ENCODE peak calls at places on chromosomes 16 and 17, in five cellular contexts. Z is fibroblast of lung, O is neuronal stem cell, K is H1, E is astrocyte. Q is an unnamed sample.

GRCh38 chr16:50202926-50203624 is 50.0 kb downstream of the TENT4B start:
- DNase-seq in O (no peak), K (no peak), Z (peak), E (peak), Q (no peak)

GRCh38 chr17:78875738-78876597 is 27.0 kb downstream of the CEP295NL start:
- DNase-seq in E (peak), Z (peak), O (no peak), K (no peak), Q (no peak)

GRCh38 chr16:76946879-76947278 is 244.1 kb upstream of the MON1B start:
- DNase-seq in E (peak), Z (peak), K (no peak), O (no peak), Q (no peak)

GRCh38 chr17:67733371-67733770 is 15.6 kb downstream of the NOL11 start:
- DNase-seq in K (no peak), O (no peak), E (no peak), Z (no peak), Q (no peak)

GRCh38 chr17:4162366-4162765 is 19.4 kb downstream of the CYB5D2 start:
- DNase-seq in O (no peak), E (no peak), Z (peak), K (no peak), Q (no peak)

GRCh38 chr16:84475643-84476240 is 28.7 kb downstream of the MEAK7 start:
- DNase-seq in O (no peak), K (no peak), Z (no peak), E (no peak), Q (no peak)

GRCh38 chr17:36611345-36612072 is 10.1 kb downstream of the MRM1 start:
- DNase-seq in Z (peak), E (peak), K (no peak), O (no peak), Q (no peak)

GRCh38 chr17:77404812-77405581 is 264.2 kb downstream of the SEC14L1 start:
- DNase-seq in Z (peak), O (no peak), E (peak), K (no peak), Q (peak)

GRCh38 chr16:87201052-87201451 is 116.1 kb downstream of the C16orf95 start:
- DNase-seq in E (peak), K (no peak), O (no peak), Z (peak), Q (no peak)

GRCh38 chr17:62093188-62094155 is 28.4 kb upstream of the MED13 start:
- DNase-seq in K (no peak), Z (peak), E (peak), O (no peak), Q (no peak)

GRCh38 chr16:30997000-30997886 is 12.2 kb downstream of the HSD3B7 start:
- DNase-seq in Z (peak), E (peak), O (peak), K (peak), Q (peak)

GRCh38 chr17:8909621-8910292 is 42.3 kb upstream of the PIK3R6 start:
- DNase-seq in K (no peak), E (no peak), Z (no peak), O (no peak), Q (no peak)

GRCh38 chr16:1312459-1312801 is 3.0 kb downstream of the UBE2I start:
- DNase-seq in E (no peak), O (no peak), K (no peak), Z (no peak), Q (no peak)
- H3K4me3 ChIP-seq in E (no peak), O (no peak), K (no peak), Z (peak), Q (no peak)

GRCh38 chr17:42111901-42112551 is 488 bp downstream of the DHX58 start:
- DNase-seq in Z (peak), K (no peak), E (no peak), O (no peak), Q (peak)
- H3K9ac ChIP-seq in Z (peak), K (no peak), E (peak), O (no peak), Q (peak)

GRCh38 chr17:28306954-28307401 is 12.0 kb upstream of the TMEM97 start:
- DNase-seq in K (peak), E (no peak), Z (no peak), O (no peak), Q (no peak)
- H2AFZ ChIP-seq in K (peak), E (peak), Z (no peak), O (peak), Q (no peak)

GRCh38 chr16:58099956-58100300 is 29.3 kb downstream of the CFAP20 start:
- DNase-seq in K (no peak), E (no peak), O (no peak), Z (no peak), Q (no peak)

GRCh38 chr16:58099097-58099955 is 29.9 kb downstream of the CFAP20 start:
- DNase-seq in O (no peak), Z (no peak), E (no peak), K (no peak), Q (no peak)

GRCh38 chr16:58094791-58095574 is 34.2 kb downstream of the CFAP20 start:
- DNase-seq in K (no peak), E (no peak), Z (no peak), O (no peak), Q (no peak)

GRCh38 chr16:58096249-58096648 is 32.9 kb downstream of the CFAP20 start:
- DNase-seq in K (no peak), E (no peak), Z (no peak), O (no peak), Q (no peak)

DNA sequence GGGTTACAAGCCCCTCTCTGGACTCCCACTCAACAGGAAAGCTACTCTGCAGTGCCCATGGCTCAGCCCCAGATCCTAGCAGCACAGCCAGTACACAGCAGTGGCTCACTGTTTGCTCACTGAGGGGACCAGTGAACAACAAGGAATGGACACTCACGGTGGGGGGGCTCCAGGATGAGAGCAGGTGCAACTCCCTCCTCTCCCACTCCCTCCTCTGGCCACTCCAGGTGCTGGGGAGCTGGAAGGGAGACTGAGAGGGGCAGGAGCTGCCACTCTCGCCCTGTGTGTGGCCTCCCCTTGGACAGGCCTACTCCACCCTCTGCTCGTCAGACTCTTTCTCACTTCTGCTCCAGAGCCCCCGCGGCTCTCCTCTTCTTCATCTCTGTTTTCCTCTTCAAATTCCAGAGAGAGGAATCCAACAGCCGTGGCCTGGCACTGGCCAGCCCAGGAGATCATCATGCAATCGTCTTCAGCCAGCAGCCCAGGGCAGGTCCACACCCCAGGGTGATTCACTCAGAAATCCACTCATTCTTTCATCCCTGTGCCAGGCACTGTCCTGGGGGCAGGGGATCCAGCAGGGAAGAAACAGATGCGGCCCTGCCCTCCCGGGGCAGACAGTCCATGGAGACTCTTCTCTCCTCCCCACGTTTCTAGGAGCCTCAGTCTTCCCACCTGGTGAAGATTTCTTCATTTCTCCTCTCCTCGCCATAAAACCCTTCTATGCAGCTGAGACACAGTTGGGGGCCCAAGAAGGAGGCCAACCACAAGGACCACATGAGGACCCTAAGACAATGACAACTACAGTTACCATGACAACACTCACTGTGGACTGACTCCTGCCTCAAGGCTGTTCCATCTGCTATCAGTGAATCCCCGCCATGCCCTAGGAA is 30.7 kb downstream of the CFAP20 start:
- DNase-seq in Z (no peak), K (no peak), E (peak), O (no peak), Q (no peak)
- H3K4me3 ChIP-seq in Z (no peak), K (no peak), E (no peak), O (no peak), Q (no peak)

GRCh38 chr17:74407384-74407783 is 24.5 kb upstream of the GPRC5C start:
- DNase-seq in Z (no peak), E (no peak), K (no peak), O (no peak), Q (no peak)
- H3K9ac ChIP-seq in Z (no peak), E (no peak), K (no peak), O (no peak), Q (no peak)

GRCh38 chr17:65154770-65155589 is 17.8 kb downstream of the RGS9 start:
- DNase-seq in Z (peak), K (no peak), E (peak), O (no peak), Q (no peak)
- H2AFZ ChIP-seq in Z (no peak), K (no peak), E (no peak), O (peak), Q (no peak)

DNA sequence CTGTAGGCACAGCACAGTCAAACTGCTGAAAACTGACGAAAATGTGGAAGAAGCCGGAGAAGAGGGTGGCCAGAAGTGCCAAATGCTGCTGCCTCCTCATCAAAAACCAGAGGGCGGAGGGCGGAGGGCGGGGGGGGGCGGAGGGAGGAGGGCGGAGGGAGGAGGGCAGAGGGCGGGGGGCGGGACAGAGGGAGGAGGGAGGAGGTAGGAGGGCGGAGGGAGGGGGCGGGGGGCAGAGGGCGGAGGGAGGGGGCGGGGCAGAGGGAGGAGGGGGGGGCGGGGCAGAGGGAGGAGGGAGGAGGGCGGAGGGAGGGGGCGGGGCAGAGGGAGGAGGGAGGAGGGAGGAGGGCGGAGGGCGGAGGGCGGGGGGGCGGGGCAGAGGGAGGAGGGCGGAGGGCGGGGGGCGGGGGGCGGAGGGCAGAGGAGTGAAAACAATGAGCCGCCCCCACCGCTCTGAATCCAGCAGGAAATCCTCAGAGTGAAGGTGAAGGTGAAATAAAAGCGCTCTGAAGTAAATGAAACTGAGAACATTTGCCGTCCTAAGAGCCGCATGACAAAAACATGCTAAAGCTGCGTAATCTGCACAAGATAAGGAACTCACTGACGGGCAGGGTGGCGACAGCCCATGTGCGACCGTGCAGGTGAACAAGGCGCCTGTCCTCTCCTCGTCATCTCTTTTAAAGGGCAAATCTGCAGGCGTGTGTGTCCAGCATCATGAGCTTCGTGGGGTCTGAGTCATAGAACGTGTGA is 22.6 kb upstream of the CBFA2T3 start:
- DNase-seq in O (no peak), Z (no peak), E (no peak), K (no peak), Q (no peak)
- H3K4me3 ChIP-seq in O (no peak), Z (no peak), E (no peak), K (no peak), Q (no peak)

GRCh38 chr17:17947309-17947708 is 24.9 kb downstream of the TOM1L2 start:
- DNase-seq in K (no peak), E (no peak), Z (no peak), O (no peak), Q (no peak)
- H3K9ac ChIP-seq in K (no peak), E (no peak), Z (no peak), O (no peak), Q (no peak)